ENCODE peak calls at places on chromosomes 16 and 17, in eight cellular contexts. U is Caki2; B is stimulated activated naive CD8-positive, alpha-beta T cell treated with anti-CD3 and anti-CD28 coated beads, Interleukin-15, amount 100 ng/mL, for 72 hours; X is Kasumi-1; J is memory B cell; R is effector memory CD8-positive, alpha-beta T cell; F is smooth muscle cell of the brain vasculature; M is NCI-H1105 treated with DMSO at 0.1 percent for 48 hours. K is an unnamed sample.

GRCh38 chr16:53147500-53148065 is 92.8 kb downstream of the CHD9 start:
- DNase-seq in U (no peak), B (no peak), X (no peak), J (no peak), R (no peak), F (no peak), M (no peak), K (no peak)

GRCh38 chr17:51118330-51119195 is 2.1 kb downstream of the SPAG9 start:
- DNase-seq in U (no peak), B (no peak), X (no peak), J (no peak), R (no peak), F (no peak), M (peak), K (no peak)

GRCh38 chr17:76586741-76587487 is 1.3 kb upstream of the ST6GALNAC2 start:
- DNase-seq in U (peak), B (no peak), X (no peak), J (no peak), R (no peak), F (no peak), M (peak), K (no peak)

GRCh38 chr16:2595376-2596200 is 57.8 kb downstream of the PDPK1 start:
- DNase-seq in U (no peak), B (no peak), X (no peak), J (no peak), R (no peak), F (no peak), M (no peak), K (no peak)

GRCh38 chr16:80739523-80739922 is 64.9 kb downstream of the CDYL2 start:
- DNase-seq in U (no peak), B (peak), X (no peak), J (no peak), R (no peak), F (no peak), M (no peak), K (peak)

GRCh38 chr17:3678095-3678820 is 9.6 kb downstream of the EMC6 start:
- DNase-seq in U (no peak), B (no peak), X (no peak), J (no peak), R (no peak), F (no peak), M (no peak), K (no peak)

GRCh38 chr16:30131869-30132475 is 9.0 kb upstream of the MAPK3 start:
- DNase-seq in U (no peak), B (no peak), X (no peak), J (no peak), R (no peak), F (no peak), M (peak), K (no peak)

GRCh38 chr17:64174686-64175456 is 44.9 kb upstream of the ERN1 start:
- DNase-seq in U (peak), B (no peak), X (peak), J (no peak), R (no peak), F (no peak), M (no peak), K (no peak)

GRCh38 chr16:26027060-26027459 is 335.3 kb downstream of the HS3ST4 start:
- DNase-seq in U (no peak), B (no peak), X (no peak), J (no peak), R (no peak), F (no peak), M (no peak), K (no peak)

GRCh38 chr17:74529243-74529642 is 2.0 kb downstream of the CD300LB start:
- DNase-seq in U (no peak), B (no peak), X (no peak), J (no peak), R (no peak), F (no peak), M (no peak), K (no peak)

GRCh38 chr16:60137891-60138290 is 1403.8 kb upstream of the GOT2 start:
- DNase-seq in U (no peak), B (no peak), X (no peak), J (no peak), R (no peak), F (no peak), M (no peak), K (no peak)

GRCh38 chr17:37816951-37817350 is 72.1 kb upstream of the HNF1B start:
- DNase-seq in U (no peak), B (no peak), X (no peak), J (no peak), R (no peak), F (no peak), M (no peak), K (no peak)

GRCh38 chr16:57263585-57264351 is 18.7 kb downstream of the ARL2BP start:
- DNase-seq in U (no peak), B (no peak), X (no peak), J (no peak), R (no peak), F (no peak), M (no peak), K (no peak)

GRCh38 chr17:81923302-81924260 is 4.0 kb downstream of the MAFG start:
- DNase-seq in U (peak), B (no peak), X (peak), J (no peak), R (no peak), F (no peak), M (no peak), K (no peak)

GRCh38 chr17:2931426-2931825 is 132.0 kb downstream of the OR1D5 start:
- DNase-seq in U (no peak), B (no peak), X (no peak), J (peak), R (no peak), F (no peak), M (no peak), K (no peak)

GRCh38 chr17:74987909-74988711 is 678 bp downstream of the CDR2L start:
- DNase-seq in U (peak), B (no peak), X (peak), J (peak), R (no peak), F (no peak), M (no peak), K (peak)

GRCh38 chr16:87436225-87437172 is 44.4 kb downstream of the MAP1LC3B start:
- DNase-seq in U (no peak), B (peak), X (no peak), J (no peak), R (no peak), F (no peak), M (no peak), K (peak)

GRCh38 chr16:85649411-85649977 is 36.4 kb downstream of the GSE1 start:
- DNase-seq in U (no peak), B (no peak), X (no peak), J (no peak), R (no peak), F (no peak), M (peak), K (no peak)

GRCh38 chr17:19762515-19762961 is 14.4 kb upstream of the ALDH3A1 start:
- DNase-seq in U (peak), B (peak), X (peak), J (peak), R (peak), F (no peak), M (peak), K (peak)

GRCh38 chr16:11263737-11264136 is 5.4 kb downstream of the TNP2 start:
- DNase-seq in U (no peak), B (peak), X (no peak), J (no peak), R (no peak), F (no peak), M (no peak), K (peak)

GRCh38 chr16:4402439-4403132 is 13.8 kb downstream of the CORO7 start:
- DNase-seq in U (peak), B (peak), X (peak), J (peak), R (peak), F (no peak), M (peak), K (peak)

GRCh38 chr16:1981972-1982574 is 804 bp upstream of the NOXO1 start:
- DNase-seq in U (no peak), B (no peak), X (no peak), J (no peak), R (no peak), F (no peak), M (no peak), K (no peak)

GRCh38 chr16:63385714-63386113 is 1349.5 kb upstream of the CDH8 start:
- DNase-seq in U (no peak), B (no peak), X (no peak), J (no peak), R (no peak), F (no peak), M (no peak), K (no peak)

GRCh38 chr17:11943759-11944347 is 53.4 kb downstream of the ZNF18 start:
- DNase-seq in U (no peak), B (no peak), X (no peak), J (no peak), R (no peak), F (no peak), M (no peak), K (no peak)

GRCh38 chr17:49881054-49881402 is 33.2 kb upstream of the TAC4 start:
- DNase-seq in U (no peak), B (no peak), X (no peak), J (no peak), R (no peak), F (no peak), M (no peak), K (no peak)

K was measured in T-helper 2 cell treated with Interferon-gamma antibody and Interleukin-4, amounts not matched to agents 5 μg/mL and 100 μg/mL, for 36 hours.